ENCODE peak calls at places on chromosomes 4 and X, in seven cellular contexts. W, Z, I, C, G, U and A are unnamed samples. For H3K4me1, the result is how much of the 10 kb centered on the place peaks cover.

GRCh38 chr4:140730108-140730507 is 26.1 kb downstream of the TBC1D9 start:
- DNase-seq in W (no peak), C (no peak), G (no peak), U (no peak), I (no peak), Z (no peak), A (no peak)

GRCh38 chr4:158802914-158803313 is 34.1 kb downstream of the FNIP2 start:
- DNase-seq in Z (no peak), G (no peak), U (no peak), W (no peak), C (no peak), I (no peak), A (no peak)

GRCh38 chr4:113837397-113837796 is 75.9 kb upstream of the CAMK2D start:
- DNase-seq in I (no peak), W (peak), U (no peak), Z (no peak), C (no peak), G (no peak), A (no peak)

GRCh38 chr4:77310931-77311330 is 153.9 kb downstream of the CCNG2 start:
- DNase-seq in I (no peak), W (no peak), Z (peak), U (no peak), C (no peak), G (no peak), A (no peak)

GRCh38 chr4:153267013-153267412 is 62.8 kb downstream of the TRIM2 start:
- DNase-seq in W (no peak), U (no peak), G (no peak), Z (no peak), C (no peak), I (no peak), A (no peak)

GRCh38 chr4:102213031-102213430 is 132.3 kb downstream of the SLC39A8 start:
- DNase-seq in Z (no peak), G (no peak), C (no peak), U (no peak), W (no peak), I (no peak), A (no peak)

GRCh38 chrX:41036668-41037326 is 48.4 kb upstream of the USP9X start:
- DNase-seq in Z (no peak), U (no peak), I (no peak), C (no peak), W (no peak), G (no peak), A (no peak)

GRCh38 chrX:153441296-153441695 is 4.6 kb downstream of the TREX2 start:
- DNase-seq in W (no peak), I (no peak), U (no peak), Z (no peak), G (no peak), C (no peak), A (no peak)

GRCh38 chr4:166146806-166147540 is 273.9 kb downstream of the TLL1 start:
- DNase-seq in I (no peak), U (no peak), Z (no peak), W (no peak), C (no peak), G (no peak), A (no peak)

GRCh38 chr4:41218703-41219102 is 4.4 kb upstream of the APBB2 start:
- DNase-seq in Z (no peak), U (no peak), G (no peak), C (no peak), W (no peak), I (no peak), A (no peak)

GRCh38 chr4:188400456-188400855 is 261.2 kb downstream of the TRIML1 start:
- DNase-seq in Z (peak), U (no peak), C (no peak), G (no peak), I (no peak), W (no peak), A (peak)

GRCh38 chrX:9072281-9072680 is 38.4 kb upstream of the FAM9B start:
- DNase-seq in Z (no peak), C (no peak), W (no peak), I (no peak), U (no peak), G (no peak), A (no peak)

GRCh38 chr4:100016191-100016590 is 66.1 kb upstream of the H2AZ1 start:
- DNase-seq in W (no peak), G (no peak), I (no peak), U (no peak), C (no peak), Z (no peak), A (no peak)

GRCh38 chr4:82104578-82104977 is 269.2 kb downstream of the HNRNPD start:
- DNase-seq in G (peak), U (no peak), I (no peak), Z (peak), C (no peak), W (no peak), A (no peak)
- TF ChIP-seq CTCF in G (no peak), U (no peak), I (no peak), Z (no peak), C (no peak), W (no peak), A (no peak)

DNA sequence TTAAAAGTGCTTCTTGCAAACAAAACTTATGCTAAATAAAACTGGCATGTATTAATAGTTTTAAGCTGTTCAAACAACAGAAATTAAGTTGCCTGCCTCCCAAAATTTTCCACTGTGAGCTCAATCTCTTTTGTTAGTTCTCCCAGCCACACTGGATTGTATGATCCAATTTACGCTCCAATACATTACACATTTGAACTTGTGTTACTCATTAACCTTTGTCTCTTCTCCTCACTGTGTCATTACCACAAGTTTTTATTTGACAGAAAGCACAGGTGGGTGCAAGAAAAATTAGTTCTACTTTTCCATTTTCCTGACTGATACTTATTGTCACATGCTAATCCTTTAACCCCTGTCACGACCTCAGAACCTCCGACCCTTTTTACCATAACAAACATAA is 55.5 kb downstream of the SHISA3 start:
- DNase-seq in C (no peak), U (no peak), W (no peak), G (no peak), Z (no peak), I (no peak), A (no peak)
- H3K4me1 ChIP-seq in C (under half), U (under half), W (under half), G (under half), Z (under half), I (under half), A (under half)

DNA sequence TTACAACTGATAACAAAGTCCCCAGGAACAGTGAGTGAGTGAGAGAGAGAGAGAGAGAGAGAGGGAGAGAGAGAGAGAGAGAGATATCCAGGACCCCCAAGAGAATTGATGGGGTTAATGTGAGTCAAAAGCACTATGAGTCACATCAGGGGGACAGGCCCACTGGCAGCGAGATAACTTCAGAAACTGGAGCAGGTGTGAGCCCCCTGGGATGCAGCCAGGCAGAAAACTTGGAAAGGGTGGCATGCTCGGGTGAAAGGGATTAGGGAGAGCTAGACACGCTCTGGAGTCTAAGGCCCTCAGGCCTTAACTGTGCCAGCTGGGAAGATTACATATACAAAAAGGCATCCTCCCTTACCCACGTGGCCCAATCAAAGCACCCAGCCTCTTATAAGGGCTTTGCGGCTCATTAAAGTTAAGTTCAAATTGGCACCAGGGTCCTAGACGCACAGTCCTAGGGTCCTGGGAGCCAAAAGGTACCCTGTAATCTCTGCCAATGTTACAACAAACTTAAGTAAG is 843 bp downstream of the ACOT9 start:
- DNase-seq in U (no peak), G (no peak), C (peak), W (no peak), I (peak), Z (peak), A (no peak)
- TF ChIP-seq POLR2AphosphoS5 in U (no peak), G (no peak), C (no peak), W (no peak), I (peak), Z (no peak), A (peak)

GRCh38 chr4:161252520-161253141 is 911.2 kb downstream of the FSTL5 start:
- DNase-seq in I (no peak), C (no peak), U (no peak), Z (peak), W (peak), G (no peak), A (no peak)
- TF ChIP-seq CTCF in I (peak), C (peak), U (peak), Z (peak), W (peak), G (no peak), A (peak)

GRCh38 chr4:7196283-7196651 is 3.9 kb downstream of the SORCS2 start:
- DNase-seq in G (no peak), W (no peak), I (peak), U (no peak), Z (no peak), C (peak), A (peak)

GRCh38 chr4:7195138-7195510 is 2.8 kb downstream of the SORCS2 start:
- DNase-seq in C (no peak), G (no peak), I (peak), W (no peak), Z (no peak), U (peak), A (no peak)

GRCh38 chr4:7196731-7197130 is 4.4 kb downstream of the SORCS2 start:
- DNase-seq in U (peak), G (no peak), I (peak), C (peak), W (no peak), Z (no peak), A (no peak)

GRCh38 chr4:7194251-7195137 is 2.2 kb downstream of the SORCS2 start:
- DNase-seq in W (no peak), Z (no peak), C (peak), G (peak), U (peak), I (peak), A (no peak)

DNA sequence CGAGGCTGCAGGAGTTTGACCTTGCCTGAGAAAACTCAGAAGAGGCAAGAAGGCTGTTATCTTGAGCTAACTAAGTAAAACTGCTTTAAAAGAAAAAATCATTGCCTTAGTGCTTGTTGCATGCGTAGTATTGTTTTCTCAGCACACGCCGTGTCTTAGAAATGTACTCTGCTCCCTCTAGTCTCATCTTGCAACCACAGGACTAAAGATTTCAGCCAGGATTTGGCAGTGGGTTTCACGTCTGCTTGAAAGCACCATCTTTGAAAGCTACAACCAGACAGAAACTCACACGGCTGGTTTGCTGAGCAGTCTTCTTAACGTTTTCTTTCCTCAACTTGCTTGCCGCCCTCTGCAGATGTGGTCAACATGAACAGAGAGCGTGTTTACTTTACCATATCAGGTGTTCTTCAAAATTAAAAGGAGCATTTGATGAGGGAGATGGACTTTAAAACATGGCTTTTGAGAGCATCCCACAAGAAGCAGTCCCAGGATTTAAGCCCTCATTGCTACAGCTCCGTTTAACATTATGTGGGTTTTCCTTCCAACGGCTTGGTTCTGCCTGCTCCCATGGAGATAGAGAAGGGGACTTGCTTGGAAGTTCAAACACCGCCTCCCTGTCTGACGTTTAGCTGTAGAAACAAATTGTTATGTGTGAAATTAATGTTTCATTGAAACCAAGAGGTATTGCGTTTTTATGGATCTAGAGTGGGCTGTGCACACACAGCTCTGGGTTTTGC is 3.4 kb downstream of the SORCS2 start:
- DNase-seq in Z (no peak), G (no peak), U (no peak), I (peak), C (peak), W (no peak), A (no peak)
- H3K4me1 ChIP-seq in Z (under half), G (under half), U (under half), I (under half), C (under half), W (under half), A (under half)

GRCh38 chr4:68907230-68907629 is 44.4 kb downstream of the UGT2A3 start:
- DNase-seq in W (no peak), C (no peak), U (no peak), I (no peak), G (no peak), Z (no peak), A (no peak)

GRCh38 chr4:68906238-68907137 is 45.1 kb downstream of the UGT2A3 start:
- DNase-seq in Z (peak), C (no peak), G (peak), W (no peak), I (no peak), U (no peak), A (no peak)

GRCh38 chr4:68904786-68905185 is 46.8 kb downstream of the UGT2A3 start:
- DNase-seq in I (no peak), C (no peak), Z (peak), G (no peak), U (no peak), W (peak), A (no peak)

GRCh38 chr4:68907788-68908700 is 43.6 kb downstream of the UGT2A3 start:
- DNase-seq in W (no peak), Z (no peak), I (no peak), C (no peak), U (no peak), G (no peak), A (no peak)

GRCh38 chr4:68905598-68906237 is 45.9 kb downstream of the UGT2A3 start:
- DNase-seq in G (no peak), Z (peak), U (no peak), C (no peak), W (no peak), I (no peak), A (no peak)
- TF ChIP-seq POLR2AphosphoS5 in G (no peak), Z (no peak), U (no peak), C (no peak), W (no peak), I (no peak), A (no peak)

DNA sequence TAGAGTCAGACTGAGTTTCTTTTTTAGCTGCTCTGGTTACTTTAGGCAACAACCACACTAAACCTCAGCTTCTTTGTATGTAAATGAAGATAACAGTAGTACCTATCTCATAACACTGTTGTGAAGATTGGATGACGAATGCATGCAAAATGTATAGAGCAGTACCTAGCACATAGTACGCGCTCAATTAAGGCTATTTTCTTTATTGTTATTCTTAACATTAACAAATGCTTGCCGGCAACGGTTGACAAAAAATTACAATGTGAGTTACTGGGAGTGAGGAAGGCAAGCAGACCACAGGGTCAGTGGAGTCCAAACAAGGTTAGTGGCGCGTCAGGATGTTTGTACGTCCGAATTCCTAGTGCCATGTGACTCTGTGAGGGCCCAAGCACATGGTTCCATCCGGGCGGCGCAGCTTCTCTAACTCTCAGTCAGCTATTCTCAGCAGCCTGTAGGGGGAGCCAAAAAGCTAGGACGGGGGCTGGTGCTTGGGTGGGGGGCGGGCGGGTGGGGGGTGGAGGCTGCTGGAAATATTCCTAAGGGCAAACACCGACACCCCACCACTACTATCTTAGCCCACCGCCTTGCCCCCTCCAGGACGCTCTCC is 795 bp upstream of the NALF2 start:
- DNase-seq in Z (peak), U (no peak), C (no peak), W (no peak), G (no peak), I (no peak), A (no peak)
- TF ChIP-seq CTCF in Z (no peak), U (no peak), C (no peak), W (no peak), G (no peak), I (no peak), A (no peak)